ENCODE peak calls at places on chromosomes 7 and 10, in eight cellular contexts. H, U, G, W, R, T, L and B are unnamed samples.

GRCh38 chr7:145156834-145157233 is 321.0 kb upstream of the TPK1 start:
- DNase-seq in H (peak; percentile 71), U (no peak), G (no peak), W (no peak), R (no peak), T (no peak), L (no peak), B (no peak)

GRCh38 chr10:69801434-69802315 is at the start of gene COL13A1:
- DNase-seq in H (no peak), U (no peak), G (no peak), W (peak; percentile 48), R (no peak), T (no peak), L (no peak), B (peak; percentile 12)

GRCh38 chr10:122279725-122280141 is 8.6 kb downstream of the BTBD16 start:
- DNase-seq in H (no peak), U (no peak), G (no peak), W (peak; percentile 81), R (no peak), T (peak; percentile 32), L (peak; percentile 86), B (no peak)

GRCh38 chr7:155761162-155761561 is 51.1 kb downstream of the SHH start:
- DNase-seq in H (no peak), U (no peak), G (no peak), W (no peak), R (no peak), T (no peak), L (no peak), B (no peak)

GRCh38 chr7:39888171-39888853 is 61.7 kb upstream of the CDK13 start:
- DNase-seq in H (no peak), U (no peak), G (no peak), W (no peak), R (no peak), T (no peak), L (no peak), B (no peak)

GRCh38 chr7:74180866-74181265 is 6.7 kb downstream of the EIF4H start:
- DNase-seq in H (no peak), U (no peak), G (no peak), W (no peak), R (no peak), T (no peak), L (no peak), B (no peak)

GRCh38 chr10:45061982-45062381 is 61.3 kb downstream of the ZNF22 start:
- DNase-seq in H (no peak), U (no peak), G (no peak), W (no peak), R (no peak), T (no peak), L (no peak), B (no peak)

GRCh38 chr10:101841826-101842225 is 1.8 kb downstream of the KCNIP2 start:
- DNase-seq in H (no peak), U (peak; percentile 22), G (no peak), W (no peak), R (no peak), T (no peak), L (no peak), B (no peak)

GRCh38 chr10:48536226-48536500 is 68.7 kb downstream of the ARHGAP22 start:
- DNase-seq in H (no peak), U (no peak), G (no peak), W (no peak), R (no peak), T (no peak), L (no peak), B (no peak)

GRCh38 chr7:43113622-43114450 is 1.4 kb downstream of the HECW1 start:
- DNase-seq in H (no peak), U (peak; percentile 31), G (no peak), W (no peak), R (no peak), T (peak; percentile 5), L (peak; percentile 90), B (no peak)

GRCh38 chr7:151233111-151233701 is 923 bp downstream of the CHPF2 start:
- DNase-seq in H (no peak), U (peak; percentile 72), G (peak; percentile 42), W (no peak), R (no peak), T (no peak), L (peak; percentile 93), B (no peak)

GRCh38 chr10:93701903-93702277 is 502 bp downstream of the FRA10AC1 start:
- DNase-seq in H (no peak), U (peak; percentile 32), G (no peak), W (no peak), R (no peak), T (no peak), L (no peak), B (no peak)

GRCh38 chr7:139762886-139763285 is 14.9 kb downstream of the HIPK2 start:
- DNase-seq in H (no peak), U (no peak), G (no peak), W (no peak), R (no peak), T (no peak), L (no peak), B (no peak)

GRCh38 chr10:50990568-50991495 is 83.5 kb upstream of the PRKG1 start:
- DNase-seq in H (no peak), U (peak; percentile 39), G (no peak), W (peak; percentile 26), R (peak; percentile 39), T (no peak), L (peak; percentile 68), B (no peak)

GRCh38 chr7:102322202-102322715 is 34.0 kb downstream of the SPDYE6 start:
- DNase-seq in H (no peak), U (peak; percentile 35), G (no peak), W (no peak), R (no peak), T (no peak), L (no peak), B (no peak)